ENCODE peak calls at places on chromosomes 6 and 20, in five cellular contexts. T is psoas muscle; I is lung; W is CD8-positive, alpha-beta T cell; X is effector memory CD4-positive, alpha-beta T cell. D is an unnamed sample. For H3K27me3, the result is how much of the 10 kb centered on the place peaks cover.

GRCh38 chr6:1594495-1595200 is 15.1 kb upstream of the FOXC1 start:
- DNase-seq in T (no peak), I (no peak), W (no peak), X (no peak), D (peak)

GRCh38 chr20:708956-709355 is 33.4 kb upstream of the SCRT2 start:
- DNase-seq in T (no peak), I (no peak), W (no peak), X (no peak), D (no peak)

GRCh38 chr20:61694666-61695065 is 371.0 kb downstream of the TAF4 start:
- DNase-seq in T (no peak), I (no peak), W (no peak), X (no peak), D (no peak)

GRCh38 chr6:85744571-85744970 is 101.9 kb upstream of the SYNCRIP start:
- DNase-seq in T (peak), I (no peak), W (no peak), X (no peak), D (no peak)

GRCh38 chr20:60559462-60559861 is 601.2 kb downstream of the CDH26 start:
- DNase-seq in T (no peak), I (no peak), W (no peak), X (no peak), D (peak)

GRCh38 chr6:113994934-113995342 is 24.0 kb upstream of the HDAC2 start:
- DNase-seq in T (no peak), I (no peak), W (peak), X (no peak), D (peak)

GRCh38 chr6:9540534-9541126 is 874.2 kb downstream of the TFAP2A start:
- DNase-seq in T (no peak), I (no peak), W (no peak), X (no peak), D (peak)

GRCh38 chr6:134379086-134379485 is 61.2 kb upstream of the SGK1 start:
- DNase-seq in T (no peak), I (peak), W (no peak), X (no peak), D (no peak)

GRCh38 chr6:140908505-140908904 is 1224.2 kb upstream of the GJE1 start:
- DNase-seq in T (no peak), I (no peak), W (no peak), X (no peak), D (no peak)

GRCh38 chr6:121698617-121699016 is 263.2 kb downstream of the GJA1 start:
- DNase-seq in T (no peak), I (no peak), W (no peak), X (no peak), D (no peak)

GRCh38 chr6:121697921-121698320 is 262.5 kb downstream of the GJA1 start:
- DNase-seq in T (no peak), I (no peak), W (no peak), X (no peak), D (no peak)

GRCh38 chr6:121691126-121691540 is 255.7 kb downstream of the GJA1 start:
- DNase-seq in T (no peak), I (no peak), W (no peak), X (no peak), D (no peak)

GRCh38 chr6:121694389-121695185 is 259.1 kb downstream of the GJA1 start:
- DNase-seq in T (no peak), I (no peak), W (no peak), X (no peak), D (no peak)

GRCh38 chr6:121695346-121695745 is 259.9 kb downstream of the GJA1 start:
- DNase-seq in T (no peak), I (no peak), W (no peak), X (no peak), D (no peak)
- H3K27ac ChIP-seq in T (no peak), I (no peak), W (no peak), X (no peak), D (no peak)

GRCh38 chr6:127115032-127115661 is 3.3 kb upstream of the RSPO3 start:
- DNase-seq in T (no peak), I (no peak), W (no peak), X (no peak), D (no peak)

GRCh38 chr6:127111526-127111925 is 6.9 kb upstream of the RSPO3 start:
- DNase-seq in T (no peak), I (no peak), W (no peak), X (no peak), D (no peak)

GRCh38 chr6:127110712-127111111 is 7.8 kb upstream of the RSPO3 start:
- DNase-seq in T (no peak), I (no peak), W (no peak), X (no peak), D (no peak)

GRCh38 chr6:127117979-127118504 is 429 bp upstream of the RSPO3 start:
- DNase-seq in T (peak), I (no peak), W (no peak), X (no peak), D (no peak)

GRCh38 chr6:127114214-127114613 is 4.3 kb upstream of the RSPO3 start:
- DNase-seq in T (no peak), I (no peak), W (no peak), X (no peak), D (no peak)
- H3K27me3 ChIP-seq in T (under half), I (under half), W (under half), X (under half), D (under half)

GRCh38 chr6:20976391-20976790 is 442.1 kb downstream of the CDKAL1 start:
- DNase-seq in T (no peak), I (no peak), W (no peak), X (no peak), D (no peak)

GRCh38 chr6:20978176-20978614 is 443.9 kb downstream of the CDKAL1 start:
- DNase-seq in T (no peak), I (no peak), W (no peak), X (no peak), D (no peak)
- H3K4me3 ChIP-seq in T (no peak), I (no peak), W (no peak), X (no peak), D (no peak)

GRCh38 chr20:45069261-45069660 is 31.7 kb downstream of the KCNS1 start:
- DNase-seq in T (no peak), I (no peak), W (no peak), X (no peak), D (no peak)

GRCh38 chr20:45067558-45067957 is 33.4 kb downstream of the KCNS1 start:
- DNase-seq in T (no peak), I (no peak), W (no peak), X (no peak), D (no peak)

GRCh38 chr20:45070932-45071632 is 29.8 kb downstream of the KCNS1 start:
- DNase-seq in T (no peak), I (no peak), W (no peak), X (no peak), D (no peak)

GRCh38 chr20:45077559-45077958 is 23.4 kb downstream of the KCNS1 start:
- DNase-seq in T (no peak), I (no peak), W (no peak), X (no peak), D (no peak)

DNA sequence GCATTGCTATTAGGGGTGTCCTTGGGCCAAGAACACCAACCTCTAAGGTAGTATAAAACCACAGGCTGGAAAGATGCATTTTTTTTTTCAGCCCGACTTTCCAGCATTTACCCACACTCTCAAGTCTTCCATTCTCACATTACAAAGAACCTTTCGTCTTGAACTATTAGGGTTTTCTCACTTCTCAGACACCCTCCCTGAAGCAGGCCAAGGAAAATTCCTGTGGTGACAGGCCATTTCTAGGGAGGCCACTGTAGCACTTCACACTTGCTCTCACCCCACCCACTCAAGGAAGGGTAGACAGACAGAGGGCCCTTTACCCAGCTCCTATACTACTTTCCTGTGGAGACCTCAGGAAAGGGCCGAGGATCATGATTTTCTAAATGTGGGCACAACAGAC is 27.7 kb downstream of the KCNS1 start:
- DNase-seq in T (no peak), I (no peak), W (no peak), X (no peak), D (no peak)
- H3K27ac ChIP-seq in T (no peak), I (no peak), W (no peak), X (no peak), D (no peak)

D was measured in SJCRH30.